ENCODE peak calls at places on chromosomes 2 and 18, in eight cellular contexts. One of them, this sample, is unnamed.

GRCh38 chr18:58572680-58573079 is 56.2 kb downstream of the ALPK2 start:
- DNase-seq in tibial artery: no peak
- DNase-seq in kidney epithelial cell: no peak
- DNase-seq in thyroid gland: no peak
- DNase-seq in endothelial cell of umbilical vein: no peak
- DNase-seq in neural progenitor cell: no peak
- DNase-seq in Caco-2: no peak
- DNase-seq in WERI-Rb-1: no peak
- DNase-seq in this sample: no peak

GRCh38 chr2:170680172-170680913 is 34.8 kb upstream of the SP5 start:
- DNase-seq in tibial artery: no peak
- DNase-seq in thyroid gland: no peak
- DNase-seq in neural progenitor cell: no peak
- DNase-seq in Caco-2: no peak
- DNase-seq in kidney epithelial cell: no peak
- DNase-seq in endothelial cell of umbilical vein: no peak
- DNase-seq in WERI-Rb-1: no peak
- DNase-seq in this sample: no peak

GRCh38 chr2:157229572-157229971 is 27.9 kb upstream of the GALNT5 start:
- DNase-seq in kidney epithelial cell: peak; percentile 5
- DNase-seq in tibial artery: no peak
- DNase-seq in endothelial cell of umbilical vein: no peak
- DNase-seq in WERI-Rb-1: no peak
- DNase-seq in thyroid gland: no peak
- DNase-seq in Caco-2: no peak
- DNase-seq in neural progenitor cell: no peak
- DNase-seq in this sample: peak; percentile 33

GRCh38 chr2:204590063-204590462 is 44.8 kb downstream of the PARD3B start:
- DNase-seq in tibial artery: no peak
- DNase-seq in thyroid gland: no peak
- DNase-seq in WERI-Rb-1: no peak
- DNase-seq in neural progenitor cell: no peak
- DNase-seq in endothelial cell of umbilical vein: no peak
- DNase-seq in kidney epithelial cell: no peak
- DNase-seq in Caco-2: no peak
- DNase-seq in this sample: no peak

GRCh38 chr2:79960035-79960725 is 344.4 kb downstream of the LRRTM1 start:
- DNase-seq in endothelial cell of umbilical vein: no peak
- DNase-seq in neural progenitor cell: no peak
- DNase-seq in tibial artery: no peak
- DNase-seq in kidney epithelial cell: no peak
- DNase-seq in WERI-Rb-1: no peak
- DNase-seq in Caco-2: no peak
- DNase-seq in thyroid gland: no peak
- DNase-seq in this sample: no peak

GRCh38 chr2:230416061-230416721 is at the start of gene SP100:
- DNase-seq in kidney epithelial cell: peak; percentile 54
- DNase-seq in tibial artery: peak; percentile 86
- DNase-seq in thyroid gland: peak; percentile 68
- DNase-seq in endothelial cell of umbilical vein: peak; percentile 85
- DNase-seq in WERI-Rb-1: no peak
- DNase-seq in neural progenitor cell: no peak
- DNase-seq in Caco-2: peak; percentile 33
- DNase-seq in this sample: peak; percentile 64

GRCh38 chr2:2673406-2673805 is 342.3 kb upstream of the MYT1L start:
- DNase-seq in endothelial cell of umbilical vein: no peak
- DNase-seq in tibial artery: no peak
- DNase-seq in Caco-2: no peak
- DNase-seq in WERI-Rb-1: no peak
- DNase-seq in thyroid gland: no peak
- DNase-seq in kidney epithelial cell: no peak
- DNase-seq in neural progenitor cell: no peak
- DNase-seq in this sample: no peak

GRCh38 chr18:43719264-43719795 is 442.0 kb upstream of the SYT4 start:
- DNase-seq in thyroid gland: no peak
- DNase-seq in kidney epithelial cell: no peak
- DNase-seq in WERI-Rb-1: no peak
- DNase-seq in tibial artery: no peak
- DNase-seq in endothelial cell of umbilical vein: no peak
- DNase-seq in neural progenitor cell: no peak
- DNase-seq in Caco-2: peak; percentile 6
- DNase-seq in this sample: peak; percentile 1

GRCh38 chr2:217193431-217194075 is 333.7 kb upstream of the TNP1 start:
- DNase-seq in WERI-Rb-1: no peak
- DNase-seq in tibial artery: no peak
- DNase-seq in neural progenitor cell: no peak
- DNase-seq in endothelial cell of umbilical vein: no peak
- DNase-seq in thyroid gland: no peak
- DNase-seq in kidney epithelial cell: no peak
- DNase-seq in Caco-2: no peak
- DNase-seq in this sample: peak; percentile 79

GRCh38 chr2:205743137-205743536 is 60.8 kb downstream of the NRP2 start:
- DNase-seq in thyroid gland: no peak
- DNase-seq in Caco-2: no peak
- DNase-seq in WERI-Rb-1: no peak
- DNase-seq in neural progenitor cell: no peak
- DNase-seq in tibial artery: no peak
- DNase-seq in endothelial cell of umbilical vein: no peak
- DNase-seq in kidney epithelial cell: no peak
- DNase-seq in this sample: no peak

GRCh38 chr2:58289029-58289428 is 47.9 kb upstream of the FANCL start:
- DNase-seq in thyroid gland: no peak
- DNase-seq in WERI-Rb-1: no peak
- DNase-seq in Caco-2: no peak
- DNase-seq in neural progenitor cell: no peak
- DNase-seq in endothelial cell of umbilical vein: no peak
- DNase-seq in tibial artery: no peak
- DNase-seq in kidney epithelial cell: no peak
- DNase-seq in this sample: peak; percentile 93

GRCh38 chr2:55810621-55811020 is 113.0 kb downstream of the EFEMP1 start:
- DNase-seq in WERI-Rb-1: no peak
- DNase-seq in Caco-2: no peak
- DNase-seq in endothelial cell of umbilical vein: peak; percentile 40
- DNase-seq in kidney epithelial cell: no peak
- DNase-seq in tibial artery: no peak
- DNase-seq in thyroid gland: no peak
- DNase-seq in neural progenitor cell: no peak
- DNase-seq in this sample: peak; percentile 14

GRCh38 chr18:11518788-11519685 is 90.4 kb upstream of the SLC35G4 start:
- DNase-seq in kidney epithelial cell: no peak
- DNase-seq in tibial artery: no peak
- DNase-seq in thyroid gland: peak; percentile 64
- DNase-seq in neural progenitor cell: peak; percentile 86
- DNase-seq in WERI-Rb-1: peak; percentile 78
- DNase-seq in Caco-2: peak; percentile 67
- DNase-seq in endothelial cell of umbilical vein: peak; percentile 39
- DNase-seq in this sample: peak; percentile 51

GRCh38 chr18:45245036-45245638 is 370.1 kb upstream of the SLC14A2 start:
- DNase-seq in WERI-Rb-1: no peak
- DNase-seq in kidney epithelial cell: no peak
- DNase-seq in Caco-2: no peak
- DNase-seq in tibial artery: no peak
- DNase-seq in neural progenitor cell: no peak
- DNase-seq in endothelial cell of umbilical vein: no peak
- DNase-seq in thyroid gland: no peak
- DNase-seq in this sample: no peak

GRCh38 chr18:27871731-27872130 is 305.2 kb downstream of the CDH2 start:
- DNase-seq in neural progenitor cell: no peak
- DNase-seq in thyroid gland: no peak
- DNase-seq in WERI-Rb-1: no peak
- DNase-seq in endothelial cell of umbilical vein: no peak
- DNase-seq in kidney epithelial cell: no peak
- DNase-seq in tibial artery: no peak
- DNase-seq in Caco-2: no peak
- DNase-seq in this sample: no peak

GRCh38 chr2:181741756-181742155 is 61.4 kb upstream of the NEUROD1 start:
- DNase-seq in Caco-2: no peak
- DNase-seq in kidney epithelial cell: no peak
- DNase-seq in thyroid gland: no peak
- DNase-seq in WERI-Rb-1: no peak
- DNase-seq in neural progenitor cell: no peak
- DNase-seq in tibial artery: no peak
- DNase-seq in endothelial cell of umbilical vein: no peak
- DNase-seq in this sample: peak; percentile 71

GRCh38 chr2:200416878-200417277 is 93.0 kb downstream of the KCTD18 start:
- DNase-seq in neural progenitor cell: peak; percentile 90
- DNase-seq in Caco-2: no peak
- DNase-seq in kidney epithelial cell: no peak
- DNase-seq in thyroid gland: no peak
- DNase-seq in tibial artery: no peak
- DNase-seq in WERI-Rb-1: no peak
- DNase-seq in endothelial cell of umbilical vein: no peak
- DNase-seq in this sample: peak; percentile 38

GRCh38 chr2:72415256-72415655 is 267.6 kb upstream of the CYP26B1 start:
- DNase-seq in endothelial cell of umbilical vein: no peak
- DNase-seq in Caco-2: no peak
- DNase-seq in tibial artery: no peak
- DNase-seq in WERI-Rb-1: no peak
- DNase-seq in thyroid gland: no peak
- DNase-seq in kidney epithelial cell: no peak
- DNase-seq in neural progenitor cell: no peak
- DNase-seq in this sample: peak; percentile 34

GRCh38 chr2:187553908-187554703 is at the start of gene TFPI:
- DNase-seq in Caco-2: no peak
- DNase-seq in thyroid gland: peak; percentile 12
- DNase-seq in endothelial cell of umbilical vein: peak; percentile 93
- DNase-seq in tibial artery: peak; percentile 58
- DNase-seq in neural progenitor cell: peak; percentile 53
- DNase-seq in kidney epithelial cell: no peak
- DNase-seq in WERI-Rb-1: no peak
- DNase-seq in this sample: peak; percentile 59

GRCh38 chr18:49814147-49814499 is 790 bp upstream of the ACAA2 start:
- DNase-seq in endothelial cell of umbilical vein: peak; percentile 76
- DNase-seq in neural progenitor cell: peak; percentile 85
- DNase-seq in kidney epithelial cell: no peak
- DNase-seq in WERI-Rb-1: peak; percentile 87
- DNase-seq in Caco-2: peak; percentile 48
- DNase-seq in tibial artery: peak; percentile 66
- DNase-seq in thyroid gland: peak; percentile 56
- DNase-seq in this sample: peak; percentile 64

GRCh38 chr2:85071096-85071495 is 62.1 kb upstream of the TCF7L1 start:
- DNase-seq in kidney epithelial cell: no peak
- DNase-seq in WERI-Rb-1: no peak
- DNase-seq in endothelial cell of umbilical vein: no peak
- DNase-seq in thyroid gland: no peak
- DNase-seq in tibial artery: no peak
- DNase-seq in neural progenitor cell: no peak
- DNase-seq in Caco-2: no peak
- DNase-seq in this sample: no peak

GRCh38 chr2:26346454-26347053 is at the start of gene ADGRF3:
- DNase-seq in tibial artery: peak; percentile 44
- DNase-seq in WERI-Rb-1: peak; percentile 79
- DNase-seq in thyroid gland: peak; percentile 76
- DNase-seq in neural progenitor cell: peak; percentile 79
- DNase-seq in Caco-2: peak; percentile 63
- DNase-seq in kidney epithelial cell: no peak
- DNase-seq in endothelial cell of umbilical vein: peak; percentile 67
- DNase-seq in this sample: peak; percentile 32

GRCh38 chr2:144376926-144377325 is 143.0 kb downstream of the ZEB2 start:
- DNase-seq in Caco-2: no peak
- DNase-seq in neural progenitor cell: no peak
- DNase-seq in thyroid gland: no peak
- DNase-seq in endothelial cell of umbilical vein: no peak
- DNase-seq in tibial artery: no peak
- DNase-seq in kidney epithelial cell: no peak
- DNase-seq in WERI-Rb-1: no peak
- DNase-seq in this sample: no peak

GRCh38 chr18:64017870-64018269 is 48.0 kb downstream of the SERPINB8 start:
- DNase-seq in WERI-Rb-1: no peak
- DNase-seq in tibial artery: no peak
- DNase-seq in neural progenitor cell: peak; percentile 45
- DNase-seq in Caco-2: peak; percentile 2
- DNase-seq in thyroid gland: no peak
- DNase-seq in kidney epithelial cell: no peak
- DNase-seq in endothelial cell of umbilical vein: peak; percentile 39
- DNase-seq in this sample: peak; percentile 37
- TF ChIP-seq CTCF in WERI-Rb-1: peak; percentile 33
- TF ChIP-seq CTCF in tibial artery: peak; percentile 16
- TF ChIP-seq CTCF in neural progenitor cell: peak; percentile 69
- TF ChIP-seq CTCF in Caco-2: no peak
- TF ChIP-seq CTCF in thyroid gland: no peak
- TF ChIP-seq CTCF in kidney epithelial cell: peak; percentile 27
- TF ChIP-seq CTCF in endothelial cell of umbilical vein: peak; percentile 17
- TF ChIP-seq CTCF in this sample: no peak

DNA sequence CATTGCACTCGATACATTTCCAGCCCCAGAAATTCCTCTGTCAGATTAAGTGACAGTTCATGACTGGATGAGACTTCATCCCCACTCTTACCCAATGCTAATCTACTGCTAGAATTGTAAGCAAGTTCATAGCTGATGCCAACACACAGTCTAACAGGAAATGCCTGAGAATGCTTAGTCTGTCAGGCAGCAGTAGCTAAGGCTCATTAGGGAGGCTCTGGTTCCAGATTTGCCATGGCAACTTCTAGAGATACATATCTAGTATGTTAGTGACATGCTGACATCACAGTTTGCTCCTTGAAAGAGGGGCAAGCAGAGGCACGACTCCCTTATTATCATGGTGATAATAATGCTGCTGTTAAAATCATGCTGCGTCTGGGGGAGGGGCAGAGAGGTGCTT is 198.4 kb downstream of the RBM43 start:
- DNase-seq in neural progenitor cell: no peak
- DNase-seq in WERI-Rb-1: no peak
- DNase-seq in thyroid gland: no peak
- DNase-seq in kidney epithelial cell: no peak
- DNase-seq in endothelial cell of umbilical vein: peak; percentile 62
- DNase-seq in Caco-2: no peak
- DNase-seq in tibial artery: no peak
- DNase-seq in this sample: peak; percentile 90
- H3K4me3 ChIP-seq in neural progenitor cell: no peak overlapping the region
- H3K4me3 ChIP-seq in WERI-Rb-1: no peak overlapping the region
- H3K4me3 ChIP-seq in thyroid gland: no peak overlapping the region
- H3K4me3 ChIP-seq in kidney epithelial cell: no peak overlapping the region
- H3K4me3 ChIP-seq in endothelial cell of umbilical vein: no peak overlapping the region
- H3K4me3 ChIP-seq in Caco-2: no peak overlapping the region
- H3K4me3 ChIP-seq in tibial artery: no peak overlapping the region
- H3K4me3 ChIP-seq in this sample: no peak overlapping the region

DNA sequence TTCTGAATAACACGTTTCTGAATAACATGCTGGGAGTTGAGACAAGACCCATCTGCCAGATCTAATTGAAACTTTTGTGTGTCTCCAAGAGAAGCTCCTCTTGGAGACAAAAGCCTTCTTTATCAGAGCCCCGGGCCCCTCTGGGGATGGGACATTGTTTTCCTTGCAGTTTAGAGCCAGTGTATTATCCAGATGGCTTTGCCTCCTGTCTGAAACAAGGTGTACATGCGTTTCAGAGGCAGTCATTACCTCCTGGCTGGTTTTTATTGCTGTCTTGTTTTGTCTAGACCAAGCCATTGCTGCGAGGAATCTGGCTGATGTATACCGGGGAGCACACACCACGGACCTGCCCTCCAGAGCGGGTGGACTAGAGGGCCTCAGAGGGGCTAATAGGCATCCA is 7.8 kb downstream of the FOSL2 start:
- DNase-seq in neural progenitor cell: peak; percentile 73
- DNase-seq in tibial artery: no peak
- DNase-seq in kidney epithelial cell: no peak
- DNase-seq in Caco-2: no peak
- DNase-seq in WERI-Rb-1: no peak
- DNase-seq in thyroid gland: no peak
- DNase-seq in endothelial cell of umbilical vein: no peak
- DNase-seq in this sample: no peak
- H3K36me3 ChIP-seq in neural progenitor cell: no peaks in the 10 kb centered on the region
- H3K36me3 ChIP-seq in tibial artery: peaks cover 59% of the 10 kb centered on the region
- H3K36me3 ChIP-seq in kidney epithelial cell: peaks cover 5% of the 10 kb centered on the region
- H3K36me3 ChIP-seq in Caco-2: peaks cover 29% of the 10 kb centered on the region
- H3K36me3 ChIP-seq in WERI-Rb-1: no peaks in the 10 kb centered on the region
- H3K36me3 ChIP-seq in thyroid gland: peaks cover 18% of the 10 kb centered on the region
- H3K36me3 ChIP-seq in endothelial cell of umbilical vein: peaks cover 25% of the 10 kb centered on the region
- H3K36me3 ChIP-seq in this sample: peaks cover 52% of the 10 kb centered on the region

GRCh38 chr2:50746526-50746925 is 285.4 kb downstream of the NRXN1 start:
- DNase-seq in neural progenitor cell: peak; percentile 40
- DNase-seq in WERI-Rb-1: peak; percentile 63
- DNase-seq in kidney epithelial cell: no peak
- DNase-seq in endothelial cell of umbilical vein: peak; percentile 18
- DNase-seq in thyroid gland: peak; percentile 2
- DNase-seq in Caco-2: peak; percentile 52
- DNase-seq in tibial artery: no peak
- DNase-seq in this sample: peak; percentile 31
- TF ChIP-seq CTCF in neural progenitor cell: peak; percentile 69
- TF ChIP-seq CTCF in WERI-Rb-1: peak; percentile 90
- TF ChIP-seq CTCF in kidney epithelial cell: peak; percentile 76
- TF ChIP-seq CTCF in endothelial cell of umbilical vein: peak; percentile 48
- TF ChIP-seq CTCF in thyroid gland: no peak
- TF ChIP-seq CTCF in Caco-2: peak; percentile 85
- TF ChIP-seq CTCF in tibial artery: no peak
- TF ChIP-seq CTCF in this sample: peak; percentile 66